ENCODE peak calls at places on chromosome 2, in six cellular contexts. R is substantia nigra; I is T-helper 1 cell; P is activated T-helper 1 cell treated with anti-CD3 and anti-CD28 coated beads, Interleukin-12 subunit alpha, Interleukin-12 subunit beta, Interleukin-2, Interleukin-4 antibody, amounts not matched to agents 30 ng/mL and 10 ng/mL and 1 ng/mL, durations not matched to agents 14 hours and 24 hours and 36 hours; S is posterior vena cava; M is T-cell. Z is an unnamed sample.
A peak's percentile ranks its signal among the peaks of the same experiment; 100 is the strongest.

GRCh38 chr2:233836359-233836758 is 18.0 kb downstream of the HJURP start:
- DNase-seq in P (no peak), M (no peak), R (no peak), S (peak; percentile 51), I (no peak), Z (no peak)

GRCh38 chr2:68577183-68577582 is 66.2 kb upstream of the PROKR1 start:
- DNase-seq in I (no peak), P (no peak), S (no peak), M (no peak), R (no peak), Z (no peak)

GRCh38 chr2:134142903-134143302 is 111.0 kb upstream of the MGAT5 start:
- DNase-seq in P (no peak), R (no peak), M (no peak), S (no peak), I (no peak), Z (no peak)

GRCh38 chr2:28296904-28297303 is 95.8 kb upstream of the FOSL2 start:
- DNase-seq in M (no peak), S (no peak), R (no peak), I (no peak), P (no peak), Z (no peak)

GRCh38 chr2:37523861-37524362 is 147.5 kb downstream of the CDC42EP3 start:
- DNase-seq in S (no peak), R (no peak), I (no peak), M (no peak), P (no peak), Z (no peak)

GRCh38 chr2:128134573-128134972 is 43.6 kb downstream of the UGGT1 start:
- DNase-seq in M (no peak), S (no peak), P (no peak), I (no peak), R (no peak), Z (no peak)

GRCh38 chr2:198918331-198918730 is 539.4 kb downstream of the SATB2 start:
- DNase-seq in S (no peak), P (no peak), R (no peak), I (no peak), M (no peak), Z (no peak)

GRCh38 chr2:156473445-156473844 is 37.3 kb downstream of the GPD2 start:
- DNase-seq in S (no peak), M (no peak), P (no peak), R (no peak), I (no peak), Z (no peak)

GRCh38 chr2:20565623-20566236 is 85.2 kb downstream of the HS1BP3 start:
- DNase-seq in I (no peak), R (no peak), M (no peak), P (no peak), S (peak; percentile 81), Z (no peak)

GRCh38 chr2:65019010-65019409 is 29.8 kb downstream of the SLC1A4 start:
- DNase-seq in M (no peak), R (no peak), I (no peak), P (no peak), S (no peak), Z (no peak)

GRCh38 chr2:240603081-240603835 is 16.7 kb downstream of the CAPN10 start:
- DNase-seq in S (no peak), R (no peak), P (no peak), I (peak; percentile 3), M (no peak), Z (no peak)

GRCh38 chr2:192286093-192286701 is 91.5 kb upstream of the TMEFF2 start:
- DNase-seq in S (no peak), R (peak; percentile 20), P (no peak), I (no peak), M (no peak), Z (peak; percentile 54)

GRCh38 chr2:8004250-8004681 is 677.6 kb upstream of the ID2 start:
- DNase-seq in R (no peak), S (no peak), P (no peak), I (no peak), M (no peak), Z (no peak)

GRCh38 chr2:151042938-151043337 is 218.7 kb downstream of the RBM43 start:
- DNase-seq in S (no peak), R (no peak), M (no peak), I (no peak), P (no peak), Z (no peak)